ENCODE peak calls at places on chromosomes 2 and 18, in six cellular contexts. One of them, this sample, is unnamed.

GRCh38 chr2:190979906-190980629 is 33.9 kb downstream of the STAT1 start:
- DNase-seq in AG09309: no peak
- DNase-seq in transverse colon: peak
- DNase-seq in GM23338: no peak
- DNase-seq in tibial artery: peak
- DNase-seq in WERI-Rb-1: no peak
- DNase-seq in this sample: peak

GRCh38 chr2:56182420-56182819 is 1.4 kb upstream of the CCDC85A start:
- DNase-seq in WERI-Rb-1: no peak
- DNase-seq in AG09309: no peak
- DNase-seq in tibial artery: no peak
- DNase-seq in transverse colon: no peak
- DNase-seq in GM23338: peak
- DNase-seq in this sample: no peak

GRCh38 chr2:6921321-6921922 is 4.2 kb downstream of the RNF144A start:
- DNase-seq in tibial artery: no peak
- DNase-seq in GM23338: no peak
- DNase-seq in WERI-Rb-1: no peak
- DNase-seq in transverse colon: no peak
- DNase-seq in AG09309: no peak
- DNase-seq in this sample: no peak

GRCh38 chr18:9944805-9945204 is 31.0 kb downstream of the VAPA start:
- DNase-seq in tibial artery: no peak
- DNase-seq in GM23338: no peak
- DNase-seq in transverse colon: no peak
- DNase-seq in WERI-Rb-1: no peak
- DNase-seq in AG09309: no peak
- DNase-seq in this sample: no peak

GRCh38 chr2:153163055-153163454 is 315.5 kb downstream of the RPRM start:
- DNase-seq in transverse colon: no peak
- DNase-seq in WERI-Rb-1: peak
- DNase-seq in tibial artery: no peak
- DNase-seq in AG09309: no peak
- DNase-seq in GM23338: peak
- DNase-seq in this sample: no peak

GRCh38 chr2:45244928-45245327 is 235.7 kb upstream of the SIX2 start:
- DNase-seq in AG09309: no peak
- DNase-seq in WERI-Rb-1: no peak
- DNase-seq in transverse colon: no peak
- DNase-seq in GM23338: no peak
- DNase-seq in tibial artery: no peak
- DNase-seq in this sample: no peak

GRCh38 chr2:132670104-132670960 is at the start of gene LYPD1:
- DNase-seq in tibial artery: peak
- DNase-seq in AG09309: no peak
- DNase-seq in WERI-Rb-1: no peak
- DNase-seq in transverse colon: no peak
- DNase-seq in GM23338: peak
- DNase-seq in this sample: no peak

GRCh38 chr2:238139141-238139840 is 823 bp downstream of the KLHL30 start:
- DNase-seq in tibial artery: no peak
- DNase-seq in WERI-Rb-1: peak
- DNase-seq in transverse colon: no peak
- DNase-seq in GM23338: peak
- DNase-seq in AG09309: no peak
- DNase-seq in this sample: no peak

GRCh38 chr2:70775148-70775547 is 7.1 kb upstream of the ADD2 start:
- DNase-seq in AG09309: no peak
- DNase-seq in WERI-Rb-1: no peak
- DNase-seq in tibial artery: no peak
- DNase-seq in transverse colon: no peak
- DNase-seq in GM23338: no peak
- DNase-seq in this sample: no peak

GRCh38 chr18:41371718-41372117 is 583.3 kb upstream of the PIK3C3 start:
- DNase-seq in GM23338: no peak
- DNase-seq in WERI-Rb-1: no peak
- DNase-seq in transverse colon: no peak
- DNase-seq in AG09309: no peak
- DNase-seq in tibial artery: no peak
- DNase-seq in this sample: no peak

DNA sequence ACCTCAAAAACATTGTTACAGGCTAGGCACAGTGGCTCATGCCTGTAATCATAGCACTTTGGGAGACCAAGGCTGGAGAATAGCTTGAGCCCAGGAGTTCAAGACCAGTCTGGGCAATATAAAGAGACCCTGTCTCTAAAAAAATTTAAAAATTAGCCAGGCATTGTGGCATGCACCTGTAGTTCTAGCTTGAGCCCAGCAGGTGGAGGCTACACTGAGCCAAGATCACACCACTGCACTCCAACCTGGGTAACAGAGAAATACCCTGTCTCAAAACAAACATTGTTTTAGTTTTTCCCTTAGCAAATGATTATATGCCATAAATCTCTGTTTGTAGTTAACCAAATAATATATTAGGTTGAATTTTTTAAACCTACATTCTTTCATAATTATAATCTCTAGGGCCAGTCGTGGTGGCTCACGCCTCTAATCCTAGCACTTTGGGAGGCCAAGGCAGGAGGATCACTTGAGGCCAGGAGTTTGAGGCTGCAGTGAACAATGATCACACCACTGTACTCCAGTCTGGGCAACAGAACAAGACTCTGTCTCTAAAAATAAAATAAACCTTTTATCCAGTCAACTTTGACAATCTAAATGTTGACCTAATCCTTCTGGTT is 13.3 kb upstream of the CYP20A1 start:
- DNase-seq in GM23338: peak
- DNase-seq in tibial artery: no peak
- DNase-seq in transverse colon: no peak
- DNase-seq in AG09309: no peak
- DNase-seq in WERI-Rb-1: peak
- DNase-seq in this sample: no peak
- TF ChIP-seq CTCF in GM23338: peak
- TF ChIP-seq CTCF in tibial artery: peak
- TF ChIP-seq CTCF in transverse colon: peak
- TF ChIP-seq CTCF in AG09309: peak
- TF ChIP-seq CTCF in WERI-Rb-1: peak
- TF ChIP-seq CTCF in this sample: peak

DNA sequence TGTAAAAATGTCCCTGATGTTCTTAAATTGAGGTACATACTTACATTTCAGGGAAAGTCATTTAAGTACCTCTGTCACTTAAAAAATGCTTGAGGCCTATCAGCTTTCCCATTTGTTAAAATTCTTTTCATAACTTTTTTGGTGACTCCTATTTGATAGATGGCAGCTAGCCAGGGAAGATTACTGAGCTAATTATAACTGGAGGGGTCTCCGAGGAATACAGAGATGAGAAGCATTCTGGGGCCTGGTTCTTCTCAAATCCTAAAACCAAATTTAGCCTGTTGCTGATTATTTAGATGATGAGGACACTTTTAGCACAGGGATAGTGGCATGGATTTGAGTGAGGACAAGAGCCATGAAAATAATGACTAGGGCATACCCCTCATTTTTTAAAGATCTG is 4.8 kb downstream of the UGP2 start:
- DNase-seq in WERI-Rb-1: no peak
- DNase-seq in tibial artery: no peak
- DNase-seq in GM23338: no peak
- DNase-seq in AG09309: no peak
- DNase-seq in transverse colon: no peak
- DNase-seq in this sample: no peak
- H3K4me3 ChIP-seq in WERI-Rb-1: no peak
- H3K4me3 ChIP-seq in tibial artery: no peak
- H3K4me3 ChIP-seq in GM23338: peak
- H3K4me3 ChIP-seq in AG09309: no peak
- H3K4me3 ChIP-seq in transverse colon: no peak
- H3K4me3 ChIP-seq in this sample: no peak

DNA sequence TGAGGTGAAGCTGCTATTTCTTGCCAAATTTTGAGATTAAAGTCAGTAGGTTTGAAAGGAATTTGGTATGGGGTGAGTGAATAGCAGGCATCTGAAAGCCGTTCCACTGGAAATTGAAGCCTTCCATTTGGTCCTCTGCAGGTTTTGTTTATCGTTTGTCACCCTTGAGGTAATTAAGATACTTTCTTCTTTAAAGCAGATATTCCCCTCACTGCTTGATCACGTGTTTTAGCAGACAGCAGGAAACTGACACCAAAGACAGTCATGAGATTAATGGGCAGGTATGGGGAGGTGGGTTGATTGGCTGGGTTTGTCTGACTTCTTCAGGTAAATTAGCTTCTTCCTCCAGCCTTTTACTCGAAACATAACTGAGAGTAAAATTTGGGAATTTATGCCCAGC is 10.7 kb downstream of the LPIN1 start:
- DNase-seq in transverse colon: no peak
- DNase-seq in tibial artery: no peak
- DNase-seq in AG09309: no peak
- DNase-seq in GM23338: no peak
- DNase-seq in WERI-Rb-1: no peak
- DNase-seq in this sample: no peak
- TF ChIP-seq CTCF in transverse colon: no peak
- TF ChIP-seq CTCF in tibial artery: no peak
- TF ChIP-seq CTCF in AG09309: no peak
- TF ChIP-seq CTCF in GM23338: no peak
- TF ChIP-seq CTCF in WERI-Rb-1: no peak
- TF ChIP-seq CTCF in this sample: no peak

GRCh38 chr2:30303094-30303493 is 71.8 kb downstream of the LBH start:
- DNase-seq in GM23338: no peak
- DNase-seq in AG09309: no peak
- DNase-seq in WERI-Rb-1: no peak
- DNase-seq in transverse colon: no peak
- DNase-seq in tibial artery: no peak
- DNase-seq in this sample: no peak

GRCh38 chr2:30301551-30301950 is 70.2 kb downstream of the LBH start:
- DNase-seq in tibial artery: no peak
- DNase-seq in AG09309: no peak
- DNase-seq in transverse colon: no peak
- DNase-seq in GM23338: peak
- DNase-seq in WERI-Rb-1: no peak
- DNase-seq in this sample: no peak

GRCh38 chr2:30300122-30300455 is 68.8 kb downstream of the LBH start:
- DNase-seq in AG09309: no peak
- DNase-seq in tibial artery: no peak
- DNase-seq in GM23338: no peak
- DNase-seq in WERI-Rb-1: no peak
- DNase-seq in transverse colon: no peak
- DNase-seq in this sample: no peak

GRCh38 chr2:30298302-30298701 is 67.0 kb downstream of the LBH start:
- DNase-seq in WERI-Rb-1: no peak
- DNase-seq in transverse colon: no peak
- DNase-seq in tibial artery: no peak
- DNase-seq in AG09309: no peak
- DNase-seq in GM23338: no peak
- DNase-seq in this sample: no peak

DNA sequence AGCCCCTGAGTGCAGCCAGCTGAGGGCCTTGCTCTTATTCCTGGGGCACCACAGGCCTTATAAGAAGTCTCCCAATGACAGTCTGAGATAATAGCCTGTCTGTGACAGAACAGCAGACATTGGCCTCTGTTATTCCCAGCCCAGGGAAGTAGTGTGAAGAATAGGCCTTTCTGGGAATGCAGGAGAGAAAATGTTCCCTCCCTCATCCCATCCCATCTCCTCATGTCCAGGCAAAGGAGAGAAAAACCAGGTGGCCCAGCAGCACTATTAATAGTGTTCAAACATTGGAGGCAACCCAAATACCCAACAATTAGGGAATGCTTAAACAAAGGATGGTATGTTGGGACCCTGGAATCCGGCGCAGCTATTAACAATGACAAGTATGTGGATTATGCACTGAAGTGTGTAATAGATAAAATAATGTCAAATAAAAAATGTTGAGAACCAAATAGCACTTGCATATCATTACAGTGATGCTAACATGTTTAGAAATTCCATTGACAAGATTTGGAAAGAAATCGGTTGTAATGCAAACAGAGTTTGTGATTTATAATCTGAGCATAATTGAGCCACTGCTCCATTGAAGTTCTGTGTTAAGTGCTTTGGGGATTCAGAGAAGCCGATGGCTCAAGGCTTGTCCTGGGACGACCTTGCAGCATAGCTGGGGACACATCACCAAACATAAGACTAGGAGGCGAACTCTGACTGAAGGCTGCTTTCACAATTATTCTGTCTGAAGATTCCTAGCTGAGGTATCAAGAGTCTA is 69.3 kb downstream of the LBH start:
- DNase-seq in GM23338: peak
- DNase-seq in transverse colon: no peak
- DNase-seq in tibial artery: no peak
- DNase-seq in WERI-Rb-1: peak
- DNase-seq in AG09309: no peak
- DNase-seq in this sample: no peak
- H3K4me3 ChIP-seq in GM23338: no peak
- H3K4me3 ChIP-seq in transverse colon: no peak
- H3K4me3 ChIP-seq in tibial artery: no peak
- H3K4me3 ChIP-seq in WERI-Rb-1: no peak
- H3K4me3 ChIP-seq in AG09309: no peak
- H3K4me3 ChIP-seq in this sample: no peak

GRCh38 chr2:46988733-46989481 is 73.3 kb upstream of the MCFD2 start:
- DNase-seq in GM23338: peak
- DNase-seq in AG09309: no peak
- DNase-seq in tibial artery: no peak
- DNase-seq in transverse colon: no peak
- DNase-seq in WERI-Rb-1: peak
- DNase-seq in this sample: no peak
- TF ChIP-seq CTCF in GM23338: peak
- TF ChIP-seq CTCF in AG09309: no peak
- TF ChIP-seq CTCF in tibial artery: no peak
- TF ChIP-seq CTCF in transverse colon: no peak
- TF ChIP-seq CTCF in WERI-Rb-1: peak
- TF ChIP-seq CTCF in this sample: no peak

DNA sequence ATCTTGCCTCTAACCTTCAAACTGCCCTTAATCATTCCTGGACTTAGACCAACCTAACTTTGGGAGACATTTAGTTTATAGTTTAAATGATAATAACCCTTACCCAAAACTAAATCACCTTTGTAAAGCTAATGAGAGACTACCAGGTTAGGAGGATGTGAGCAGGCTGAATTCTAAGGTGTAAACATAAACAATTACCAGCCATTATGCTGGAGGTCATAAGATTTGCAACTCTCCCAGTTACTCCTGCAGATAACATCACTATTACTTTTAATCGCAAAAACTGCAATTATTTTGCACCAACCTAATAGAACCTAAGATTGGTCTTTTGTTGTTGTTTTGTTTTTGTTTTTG is 86.5 kb upstream of the MSH6 start:
- DNase-seq in WERI-Rb-1: no peak
- DNase-seq in GM23338: peak
- DNase-seq in AG09309: no peak
- DNase-seq in transverse colon: no peak
- DNase-seq in tibial artery: no peak
- DNase-seq in this sample: no peak
- H3K4me3 ChIP-seq in WERI-Rb-1: no peak
- H3K4me3 ChIP-seq in GM23338: peak
- H3K4me3 ChIP-seq in AG09309: no peak
- H3K4me3 ChIP-seq in transverse colon: no peak
- H3K4me3 ChIP-seq in tibial artery: no peak
- H3K4me3 ChIP-seq in this sample: no peak

GRCh38 chr2:102251849-102252203 is 59.5 kb upstream of the IL1RL1 start:
- DNase-seq in tibial artery: no peak
- DNase-seq in AG09309: no peak
- DNase-seq in transverse colon: no peak
- DNase-seq in GM23338: no peak
- DNase-seq in WERI-Rb-1: no peak
- DNase-seq in this sample: no peak
- TF ChIP-seq CTCF in tibial artery: no peak
- TF ChIP-seq CTCF in AG09309: no peak
- TF ChIP-seq CTCF in transverse colon: no peak
- TF ChIP-seq CTCF in GM23338: no peak
- TF ChIP-seq CTCF in WERI-Rb-1: no peak
- TF ChIP-seq CTCF in this sample: no peak

GRCh38 chr2:176115883-176116813 is at the start of gene HOXD10:
- DNase-seq in WERI-Rb-1: peak
- DNase-seq in AG09309: no peak
- DNase-seq in GM23338: peak
- DNase-seq in tibial artery: no peak
- DNase-seq in transverse colon: peak
- DNase-seq in this sample: no peak
- H3K4me3 ChIP-seq in WERI-Rb-1: no peak
- H3K4me3 ChIP-seq in AG09309: no peak
- H3K4me3 ChIP-seq in GM23338: peak
- H3K4me3 ChIP-seq in tibial artery: no peak
- H3K4me3 ChIP-seq in transverse colon: peak
- H3K4me3 ChIP-seq in this sample: no peak